ENCODE peak calls at places on chromosome 16, in four cellular contexts. One of them, this sample, is unnamed.

GRCh38 chr16:26149661-26150060 is 457.9 kb downstream of the HS3ST4 start:
- DNase-seq in tibial nerve: no peak
- DNase-seq in adrenal gland: no peak
- DNase-seq in prostate gland: no peak
- DNase-seq in this sample: no peak

GRCh38 chr16:4723071-4723767 is 10.9 kb downstream of the ANKS3 start:
- DNase-seq in prostate gland: no peak
- DNase-seq in adrenal gland: no peak
- DNase-seq in tibial nerve: no peak
- DNase-seq in this sample: no peak

GRCh38 chr16:49600541-49600940 is 226.9 kb downstream of the C16orf78 start:
- DNase-seq in prostate gland: no peak
- DNase-seq in adrenal gland: peak; percentile 28
- DNase-seq in tibial nerve: no peak
- DNase-seq in this sample: no peak

GRCh38 chr16:24052466-24053324 is 203.4 kb upstream of the CACNG3 start:
- DNase-seq in prostate gland: no peak
- DNase-seq in adrenal gland: no peak
- DNase-seq in tibial nerve: no peak
- DNase-seq in this sample: no peak

GRCh38 chr16:23124315-23124714 is 24.9 kb downstream of the USP31 start:
- DNase-seq in prostate gland: no peak
- DNase-seq in tibial nerve: no peak
- DNase-seq in adrenal gland: peak; percentile 69
- DNase-seq in this sample: no peak

GRCh38 chr16:23081675-23082119 is 67.6 kb downstream of the USP31 start:
- DNase-seq in adrenal gland: no peak
- DNase-seq in tibial nerve: no peak
- DNase-seq in prostate gland: no peak
- DNase-seq in this sample: no peak

GRCh38 chr16:49838639-49839461 is 17.1 kb downstream of the ZNF423 start:
- DNase-seq in tibial nerve: no peak
- DNase-seq in adrenal gland: no peak
- DNase-seq in prostate gland: no peak
- DNase-seq in this sample: no peak

GRCh38 chr16:25966172-25967097 is 274.7 kb downstream of the HS3ST4 start:
- DNase-seq in prostate gland: no peak
- DNase-seq in tibial nerve: no peak
- DNase-seq in adrenal gland: no peak
- DNase-seq in this sample: no peak

GRCh38 chr16:58684001-58684353 is 593 bp downstream of the SLC38A7 start:
- DNase-seq in tibial nerve: no peak
- DNase-seq in adrenal gland: peak; percentile 63
- DNase-seq in prostate gland: no peak
- DNase-seq in this sample: no peak

GRCh38 chr16:53974484-53975115 is 270.6 kb downstream of the FTO start:
- DNase-seq in tibial nerve: no peak
- DNase-seq in adrenal gland: no peak
- DNase-seq in prostate gland: no peak
- DNase-seq in this sample: no peak

GRCh38 chr16:86318119-86318518 is 192.2 kb upstream of the FOXF1 start:
- DNase-seq in tibial nerve: no peak
- DNase-seq in prostate gland: no peak
- DNase-seq in adrenal gland: no peak
- DNase-seq in this sample: no peak

GRCh38 chr16:8237452-8237851 is 352.9 kb downstream of the TMEM114 start:
- DNase-seq in prostate gland: no peak
- DNase-seq in tibial nerve: no peak
- DNase-seq in adrenal gland: no peak
- DNase-seq in this sample: no peak

GRCh38 chr16:86011532-86011931 is 112.6 kb downstream of the IRF8 start:
- DNase-seq in prostate gland: no peak
- DNase-seq in adrenal gland: no peak
- DNase-seq in tibial nerve: no peak
- DNase-seq in this sample: no peak

GRCh38 chr16:28596840-28597691 is at the start of gene SULT1A2:
- DNase-seq in adrenal gland: no peak
- DNase-seq in tibial nerve: no peak
- DNase-seq in prostate gland: no peak
- DNase-seq in this sample: peak; percentile 97

GRCh38 chr16:71769222-71769621 is 39.4 kb downstream of the AP1G1 start:
- DNase-seq in adrenal gland: no peak
- DNase-seq in prostate gland: no peak
- DNase-seq in tibial nerve: no peak
- DNase-seq in this sample: no peak

GRCh38 chr16:81558444-81559175 is 114.0 kb downstream of the CMIP start:
- DNase-seq in adrenal gland: no peak
- DNase-seq in tibial nerve: no peak
- DNase-seq in prostate gland: peak; percentile 89
- DNase-seq in this sample: peak; percentile 48

GRCh38 chr16:66612422-66612821 is 7.9 kb downstream of the CMTM3 start:
- DNase-seq in prostate gland: no peak
- DNase-seq in adrenal gland: no peak
- DNase-seq in tibial nerve: no peak
- DNase-seq in this sample: no peak

GRCh38 chr16:66616592-66616991 is 12.1 kb downstream of the CMTM3 start:
- DNase-seq in adrenal gland: no peak
- DNase-seq in prostate gland: no peak
- DNase-seq in tibial nerve: no peak
- DNase-seq in this sample: no peak

GRCh38 chr16:66616169-66616568 is 11.7 kb downstream of the CMTM3 start:
- DNase-seq in tibial nerve: no peak
- DNase-seq in prostate gland: no peak
- DNase-seq in adrenal gland: no peak
- DNase-seq in this sample: no peak

GRCh38 chr16:66617010-66617434 is 12.5 kb downstream of the CMTM3 start:
- DNase-seq in tibial nerve: no peak
- DNase-seq in prostate gland: no peak
- DNase-seq in adrenal gland: no peak
- DNase-seq in this sample: no peak

GRCh38 chr16:66614161-66614802 is 9.8 kb downstream of the CMTM3 start:
- DNase-seq in prostate gland: no peak
- DNase-seq in tibial nerve: no peak
- DNase-seq in adrenal gland: no peak
- DNase-seq in this sample: no peak
- TF ChIP-seq POLR2A in prostate gland: no peak
- TF ChIP-seq POLR2A in tibial nerve: no peak
- TF ChIP-seq POLR2A in adrenal gland: no peak
- TF ChIP-seq POLR2A in this sample: no peak

GRCh38 chr16:67481561-67482259 is 753 bp upstream of the ATP6V0D1 start:
- DNase-seq in prostate gland: no peak
- DNase-seq in tibial nerve: peak; percentile 33
- DNase-seq in adrenal gland: peak; percentile 85
- DNase-seq in this sample: peak; percentile 64

GRCh38 chr16:67483731-67484525 is 581 bp upstream of the AGRP start:
- DNase-seq in adrenal gland: peak; percentile 77
- DNase-seq in tibial nerve: no peak
- DNase-seq in prostate gland: no peak
- DNase-seq in this sample: no peak

GRCh38 chr16:67482260-67482924 is 955 bp downstream of the AGRP start:
- DNase-seq in tibial nerve: no peak
- DNase-seq in adrenal gland: no peak
- DNase-seq in prostate gland: no peak
- DNase-seq in this sample: no peak

GRCh38 chr16:67483150-67483549 is at the start of gene AGRP:
- DNase-seq in adrenal gland: no peak
- DNase-seq in prostate gland: no peak
- DNase-seq in tibial nerve: no peak
- DNase-seq in this sample: no peak

DNA sequence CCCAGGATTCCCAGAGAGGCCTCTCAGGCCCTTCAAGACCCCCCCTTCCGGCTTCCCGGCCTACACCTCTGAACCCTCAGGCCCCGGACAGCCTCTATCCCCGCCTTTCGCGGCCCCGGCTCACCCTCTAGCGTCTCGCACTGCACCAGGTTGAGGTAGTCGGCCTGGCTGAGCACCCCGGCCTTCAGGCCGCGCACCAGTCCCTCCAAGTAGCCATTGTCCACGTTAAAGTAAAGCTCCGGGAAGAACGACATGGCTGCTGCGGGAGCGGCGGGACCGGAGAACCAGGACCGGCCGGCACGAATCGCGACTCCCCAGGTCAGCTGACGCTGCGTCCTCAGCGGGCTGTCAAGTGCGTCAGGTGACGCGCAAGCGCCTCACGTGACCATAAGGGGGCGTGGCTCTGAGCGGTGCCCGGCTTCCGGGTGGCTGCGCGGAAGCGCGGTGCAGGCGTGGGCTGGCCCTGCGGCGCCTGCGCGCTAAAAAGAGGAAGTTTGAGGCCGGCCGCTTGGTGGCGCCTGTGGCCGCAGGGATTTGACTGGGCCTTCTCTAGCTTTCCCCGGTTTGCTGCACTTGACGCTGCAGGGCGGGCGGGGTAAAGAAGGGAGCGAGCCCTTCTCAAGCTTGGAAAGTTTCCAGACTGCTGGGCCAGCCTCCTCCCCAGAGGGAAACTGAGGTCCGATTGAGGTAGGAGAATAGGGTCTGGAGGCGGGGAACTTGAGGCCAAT is at the start of gene ATP6V0D1:
- DNase-seq in adrenal gland: peak; percentile 99
- DNase-seq in tibial nerve: peak; percentile 98
- DNase-seq in prostate gland: peak; percentile 97
- DNase-seq in this sample: peak; percentile 98
- TF ChIP-seq POLR2A in adrenal gland: peak; percentile 92
- TF ChIP-seq POLR2A in tibial nerve: peak; percentile 84
- TF ChIP-seq POLR2A in prostate gland: peak; percentile 89
- TF ChIP-seq POLR2A in this sample: peak; percentile 83

GRCh38 chr16:11781773-11782172 is 15.3 kb downstream of the ZC3H7A start:
- DNase-seq in tibial nerve: no peak
- DNase-seq in prostate gland: peak; percentile 43
- DNase-seq in adrenal gland: no peak
- DNase-seq in this sample: no peak

GRCh38 chr16:11788914-11789313 is 8.1 kb downstream of the ZC3H7A start:
- DNase-seq in adrenal gland: no peak
- DNase-seq in prostate gland: no peak
- DNase-seq in tibial nerve: no peak
- DNase-seq in this sample: no peak

GRCh38 chr16:11780988-11781680 is 15.9 kb downstream of the ZC3H7A start:
- DNase-seq in tibial nerve: no peak
- DNase-seq in prostate gland: no peak
- DNase-seq in adrenal gland: no peak
- DNase-seq in this sample: no peak

GRCh38 chr16:11783319-11784047 is 13.6 kb downstream of the ZC3H7A start:
- DNase-seq in tibial nerve: no peak
- DNase-seq in adrenal gland: no peak
- DNase-seq in prostate gland: no peak
- DNase-seq in this sample: no peak

DNA sequence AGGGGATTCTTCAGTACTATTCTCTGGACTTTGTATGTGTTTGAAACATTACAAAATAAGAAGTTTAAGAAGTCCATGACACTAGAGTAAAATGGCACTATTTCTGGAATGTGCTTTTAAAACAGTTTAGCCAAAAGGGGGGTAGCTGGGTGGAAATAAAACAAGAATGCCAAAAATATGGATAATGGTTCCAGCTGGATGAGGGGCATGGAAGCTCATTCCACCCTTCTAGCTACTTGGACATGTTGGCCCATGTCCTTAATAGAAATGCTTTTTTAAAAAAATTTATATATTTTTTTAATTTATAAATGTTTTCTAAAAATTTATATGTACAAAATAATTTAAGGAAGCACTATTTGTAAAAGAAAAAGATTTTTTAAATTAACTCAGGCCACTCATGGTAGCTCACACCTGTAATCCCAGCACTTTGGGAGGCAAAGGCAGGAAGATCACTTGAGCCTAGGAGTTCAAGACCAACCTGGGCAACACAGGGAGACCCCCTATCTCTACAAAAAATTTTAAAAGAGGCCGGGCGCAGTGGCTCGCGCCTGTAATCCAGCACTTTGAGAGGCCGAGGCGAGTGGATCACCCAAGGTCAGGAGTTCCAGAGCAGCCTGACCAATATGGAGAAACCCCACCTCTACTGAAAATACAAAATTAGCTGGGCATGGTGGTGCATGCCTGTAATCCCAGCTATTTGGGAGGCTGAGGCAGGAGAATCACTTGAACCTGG is 12.8 kb downstream of the ZC3H7A start:
- DNase-seq in tibial nerve: no peak
- DNase-seq in prostate gland: no peak
- DNase-seq in adrenal gland: no peak
- DNase-seq in this sample: no peak
- TF ChIP-seq POLR2A in tibial nerve: no peak
- TF ChIP-seq POLR2A in prostate gland: no peak
- TF ChIP-seq POLR2A in adrenal gland: no peak
- TF ChIP-seq POLR2A in this sample: no peak

GRCh38 chr16:3158498-3159314 is 23.9 kb downstream of the ZNF213 start:
- DNase-seq in tibial nerve: peak; percentile 80
- DNase-seq in adrenal gland: peak; percentile 93
- DNase-seq in prostate gland: peak; percentile 89
- DNase-seq in this sample: peak; percentile 92
- TF ChIP-seq POLR2A in tibial nerve: peak; percentile 36
- TF ChIP-seq POLR2A in adrenal gland: peak; percentile 59
- TF ChIP-seq POLR2A in prostate gland: peak; percentile 77
- TF ChIP-seq POLR2A in this sample: no peak